ENCODE peak calls at places on chromosomes 13 and 19, in six cellular contexts. One of them, this sample, is unnamed.

GRCh38 chr13:50152224-50152623 is 137.0 kb downstream of the KCNRG start:
- DNase-seq in progenitor cell of endocrine pancreas: no peak
- DNase-seq in stimulated activated CD8-positive, alpha-beta memory T cell treated with anti-CD3 and anti-CD28 coated beads, Interleukin-4, amount 100 ng/mL, for 1 hour: no peak
- DNase-seq in psoas muscle: no peak
- DNase-seq in NCI-H2029: no peak
- DNase-seq in left colon: no peak
- DNase-seq in this sample: no peak

GRCh38 chr13:82713681-82714405 is 1168.4 kb downstream of the SLITRK1 start:
- DNase-seq in progenitor cell of endocrine pancreas: no peak
- DNase-seq in NCI-H2029: no peak
- DNase-seq in psoas muscle: no peak
- DNase-seq in left colon: no peak
- DNase-seq in stimulated activated CD8-positive, alpha-beta memory T cell treated with anti-CD3 and anti-CD28 coated beads, Interleukin-4, amount 100 ng/mL, for 1 hour: no peak
- DNase-seq in this sample: no peak

GRCh38 chr19:30044273-30045259 is 102.5 kb downstream of the URI1 start:
- DNase-seq in psoas muscle: no peak
- DNase-seq in NCI-H2029: no peak
- DNase-seq in stimulated activated CD8-positive, alpha-beta memory T cell treated with anti-CD3 and anti-CD28 coated beads, Interleukin-4, amount 100 ng/mL, for 1 hour: no peak
- DNase-seq in left colon: no peak
- DNase-seq in progenitor cell of endocrine pancreas: no peak
- DNase-seq in this sample: no peak

GRCh38 chr13:30766957-30767603 is 31.7 kb downstream of the ALOX5AP start:
- DNase-seq in psoas muscle: no peak
- DNase-seq in NCI-H2029: no peak
- DNase-seq in progenitor cell of endocrine pancreas: no peak
- DNase-seq in left colon: no peak
- DNase-seq in stimulated activated CD8-positive, alpha-beta memory T cell treated with anti-CD3 and anti-CD28 coated beads, Interleukin-4, amount 100 ng/mL, for 1 hour: no peak
- DNase-seq in this sample: no peak

GRCh38 chr19:32407004-32407992 is 1.7 kb downstream of the DPY19L3 start:
- DNase-seq in psoas muscle: peak
- DNase-seq in NCI-H2029: peak
- DNase-seq in progenitor cell of endocrine pancreas: no peak
- DNase-seq in left colon: no peak
- DNase-seq in stimulated activated CD8-positive, alpha-beta memory T cell treated with anti-CD3 and anti-CD28 coated beads, Interleukin-4, amount 100 ng/mL, for 1 hour: no peak
- DNase-seq in this sample: no peak

GRCh38 chr19:50460161-50460765 is 16.0 kb upstream of the EMC10 start:
- DNase-seq in left colon: no peak
- DNase-seq in NCI-H2029: no peak
- DNase-seq in psoas muscle: no peak
- DNase-seq in progenitor cell of endocrine pancreas: no peak
- DNase-seq in stimulated activated CD8-positive, alpha-beta memory T cell treated with anti-CD3 and anti-CD28 coated beads, Interleukin-4, amount 100 ng/mL, for 1 hour: no peak
- DNase-seq in this sample: no peak

GRCh38 chr19:15717781-15718180 is 10.0 kb upstream of the OR10H2 start:
- DNase-seq in psoas muscle: no peak
- DNase-seq in NCI-H2029: no peak
- DNase-seq in left colon: no peak
- DNase-seq in stimulated activated CD8-positive, alpha-beta memory T cell treated with anti-CD3 and anti-CD28 coated beads, Interleukin-4, amount 100 ng/mL, for 1 hour: no peak
- DNase-seq in progenitor cell of endocrine pancreas: no peak
- DNase-seq in this sample: no peak

GRCh38 chr13:30196025-30196424 is 111.3 kb downstream of the KATNAL1 start:
- DNase-seq in left colon: no peak
- DNase-seq in stimulated activated CD8-positive, alpha-beta memory T cell treated with anti-CD3 and anti-CD28 coated beads, Interleukin-4, amount 100 ng/mL, for 1 hour: no peak
- DNase-seq in progenitor cell of endocrine pancreas: no peak
- DNase-seq in psoas muscle: no peak
- DNase-seq in NCI-H2029: no peak
- DNase-seq in this sample: no peak

GRCh38 chr13:76222511-76222910 is 586.4 kb downstream of the LMO7 start:
- DNase-seq in progenitor cell of endocrine pancreas: no peak
- DNase-seq in NCI-H2029: peak
- DNase-seq in left colon: no peak
- DNase-seq in psoas muscle: no peak
- DNase-seq in stimulated activated CD8-positive, alpha-beta memory T cell treated with anti-CD3 and anti-CD28 coated beads, Interleukin-4, amount 100 ng/mL, for 1 hour: no peak
- DNase-seq in this sample: no peak

GRCh38 chr13:44648392-44649117 is 72.4 kb upstream of the TSC22D1 start:
- DNase-seq in psoas muscle: no peak
- DNase-seq in progenitor cell of endocrine pancreas: no peak
- DNase-seq in stimulated activated CD8-positive, alpha-beta memory T cell treated with anti-CD3 and anti-CD28 coated beads, Interleukin-4, amount 100 ng/mL, for 1 hour: no peak
- DNase-seq in NCI-H2029: no peak
- DNase-seq in left colon: no peak
- DNase-seq in this sample: no peak

GRCh38 chr19:43872547-43873336 is 45.6 kb downstream of the ZNF283 start:
- DNase-seq in progenitor cell of endocrine pancreas: no peak
- DNase-seq in psoas muscle: no peak
- DNase-seq in NCI-H2029: no peak
- DNase-seq in stimulated activated CD8-positive, alpha-beta memory T cell treated with anti-CD3 and anti-CD28 coated beads, Interleukin-4, amount 100 ng/mL, for 1 hour: no peak
- DNase-seq in left colon: no peak
- DNase-seq in this sample: no peak

GRCh38 chr19:33957804-33958203 is 161.1 kb downstream of the KCTD15 start:
- DNase-seq in NCI-H2029: no peak
- DNase-seq in progenitor cell of endocrine pancreas: no peak
- DNase-seq in psoas muscle: no peak
- DNase-seq in left colon: no peak
- DNase-seq in stimulated activated CD8-positive, alpha-beta memory T cell treated with anti-CD3 and anti-CD28 coated beads, Interleukin-4, amount 100 ng/mL, for 1 hour: no peak
- DNase-seq in this sample: no peak

GRCh38 chr13:34816543-34816942 is 125.5 kb upstream of the NBEA start:
- DNase-seq in left colon: no peak
- DNase-seq in progenitor cell of endocrine pancreas: no peak
- DNase-seq in psoas muscle: no peak
- DNase-seq in NCI-H2029: no peak
- DNase-seq in stimulated activated CD8-positive, alpha-beta memory T cell treated with anti-CD3 and anti-CD28 coated beads, Interleukin-4, amount 100 ng/mL, for 1 hour: no peak
- DNase-seq in this sample: no peak

GRCh38 chr19:34345934-34346333 is 19.1 kb upstream of the GPI start:
- DNase-seq in psoas muscle: peak
- DNase-seq in progenitor cell of endocrine pancreas: peak
- DNase-seq in NCI-H2029: peak
- DNase-seq in stimulated activated CD8-positive, alpha-beta memory T cell treated with anti-CD3 and anti-CD28 coated beads, Interleukin-4, amount 100 ng/mL, for 1 hour: peak
- DNase-seq in left colon: peak
- DNase-seq in this sample: peak

GRCh38 chr19:36605101-36605838 is at the start of gene ZNF382:
- DNase-seq in left colon: peak
- DNase-seq in progenitor cell of endocrine pancreas: peak
- DNase-seq in psoas muscle: peak
- DNase-seq in NCI-H2029: peak
- DNase-seq in stimulated activated CD8-positive, alpha-beta memory T cell treated with anti-CD3 and anti-CD28 coated beads, Interleukin-4, amount 100 ng/mL, for 1 hour: peak
- DNase-seq in this sample: peak

GRCh38 chr19:772730-773436 is 22.0 kb downstream of the MISP start:
- DNase-seq in psoas muscle: no peak
- DNase-seq in left colon: no peak
- DNase-seq in progenitor cell of endocrine pancreas: no peak
- DNase-seq in NCI-H2029: no peak
- DNase-seq in stimulated activated CD8-positive, alpha-beta memory T cell treated with anti-CD3 and anti-CD28 coated beads, Interleukin-4, amount 100 ng/mL, for 1 hour: no peak
- DNase-seq in this sample: no peak

GRCh38 chr19:49327878-49328544 is 3.0 kb upstream of the SLC6A16 start:
- DNase-seq in NCI-H2029: no peak
- DNase-seq in stimulated activated CD8-positive, alpha-beta memory T cell treated with anti-CD3 and anti-CD28 coated beads, Interleukin-4, amount 100 ng/mL, for 1 hour: peak
- DNase-seq in left colon: no peak
- DNase-seq in progenitor cell of endocrine pancreas: no peak
- DNase-seq in psoas muscle: no peak
- DNase-seq in this sample: no peak

GRCh38 chr19:18594824-18595373 is 6.3 kb downstream of the REX1BD start:
- DNase-seq in psoas muscle: peak
- DNase-seq in left colon: no peak
- DNase-seq in NCI-H2029: no peak
- DNase-seq in progenitor cell of endocrine pancreas: no peak
- DNase-seq in stimulated activated CD8-positive, alpha-beta memory T cell treated with anti-CD3 and anti-CD28 coated beads, Interleukin-4, amount 100 ng/mL, for 1 hour: no peak
- DNase-seq in this sample: no peak

GRCh38 chr19:39060130-39060529 is 24.0 kb upstream of the ACP7 start:
- DNase-seq in stimulated activated CD8-positive, alpha-beta memory T cell treated with anti-CD3 and anti-CD28 coated beads, Interleukin-4, amount 100 ng/mL, for 1 hour: no peak
- DNase-seq in left colon: no peak
- DNase-seq in psoas muscle: no peak
- DNase-seq in NCI-H2029: no peak
- DNase-seq in progenitor cell of endocrine pancreas: no peak
- DNase-seq in this sample: no peak

GRCh38 chr19:1004204-1004802 is 4.1 kb downstream of the GRIN3B start:
- DNase-seq in left colon: no peak
- DNase-seq in stimulated activated CD8-positive, alpha-beta memory T cell treated with anti-CD3 and anti-CD28 coated beads, Interleukin-4, amount 100 ng/mL, for 1 hour: no peak
- DNase-seq in psoas muscle: no peak
- DNase-seq in progenitor cell of endocrine pancreas: no peak
- DNase-seq in NCI-H2029: no peak
- DNase-seq in this sample: no peak

GRCh38 chr13:27339299-27339698 is 68.7 kb downstream of the RASL11A start:
- DNase-seq in psoas muscle: no peak
- DNase-seq in left colon: no peak
- DNase-seq in progenitor cell of endocrine pancreas: no peak
- DNase-seq in stimulated activated CD8-positive, alpha-beta memory T cell treated with anti-CD3 and anti-CD28 coated beads, Interleukin-4, amount 100 ng/mL, for 1 hour: no peak
- DNase-seq in NCI-H2029: no peak
- DNase-seq in this sample: no peak

GRCh38 chr13:113724780-113725315 is 34.2 kb upstream of the TMEM255B start:
- DNase-seq in stimulated activated CD8-positive, alpha-beta memory T cell treated with anti-CD3 and anti-CD28 coated beads, Interleukin-4, amount 100 ng/mL, for 1 hour: peak
- DNase-seq in NCI-H2029: peak
- DNase-seq in progenitor cell of endocrine pancreas: peak
- DNase-seq in psoas muscle: peak
- DNase-seq in left colon: peak
- DNase-seq in this sample: peak